ENCODE peak calls at places on chromosomes 12 and 14, in seven cellular contexts. Q, Z, G, K, F, U and I are unnamed samples.

GRCh38 chr14:30153662-30154061 is 226.0 kb upstream of the PRKD1 start:
- DNase-seq in Q (no peak), Z (no peak), G (no peak), K (no peak), F (no peak), U (no peak), I (no peak)

GRCh38 chr14:51860836-51861583 is 598 bp downstream of the GNG2 start:
- DNase-seq in Q (peak; percentile 53), Z (no peak), G (peak; percentile 16), K (no peak), F (peak; percentile 56), U (no peak), I (no peak)

GRCh38 chr12:63916561-63917476 is 72.3 kb downstream of the SRGAP1 start:
- DNase-seq in Q (peak; percentile 64), Z (no peak), G (no peak), K (no peak), F (peak; percentile 54), U (no peak), I (no peak)

GRCh38 chr12:100229036-100229635 is 28.5 kb downstream of the ACTR6 start:
- DNase-seq in Q (peak; percentile 13), Z (no peak), G (peak; percentile 27), K (peak; percentile 73), F (peak; percentile 12), U (no peak), I (no peak)

GRCh38 chr12:7114008-7114407 is 5.0 kb upstream of the C1RL start:
- DNase-seq in Q (no peak), Z (no peak), G (no peak), K (no peak), F (no peak), U (no peak), I (no peak)

GRCh38 chr12:4775936-4776335 is 55.7 kb downstream of the GALNT8 start:
- DNase-seq in Q (no peak), Z (no peak), G (no peak), K (no peak), F (no peak), U (no peak), I (no peak)

GRCh38 chr12:49599961-49600360 is 5.5 kb downstream of the FAM186B start:
- DNase-seq in Q (no peak), Z (no peak), G (no peak), K (no peak), F (no peak), U (no peak), I (no peak)

GRCh38 chr14:96502621-96503251 is 554 bp downstream of the PAPOLA start:
- DNase-seq in Q (peak; percentile 13), Z (peak; percentile 23), G (peak; percentile 75), K (peak; percentile 58), F (peak; percentile 66), U (peak; percentile 64), I (peak; percentile 50)

GRCh38 chr12:6919588-6919987 is 5.2 kb downstream of the ENO2 start:
- DNase-seq in Q (no peak), Z (no peak), G (no peak), K (no peak), F (no peak), U (no peak), I (no peak)

GRCh38 chr12:57296291-57296690 is 45.3 kb upstream of the STAC3 start:
- DNase-seq in Q (no peak), Z (no peak), G (no peak), K (no peak), F (no peak), U (no peak), I (no peak)
- H2BK5ac ChIP-seq in Q (no peak overlapping the region), Z (no peak overlapping the region), G (no peak overlapping the region), K (no peak overlapping the region), F (no peak overlapping the region), U (no peak overlapping the region), I (no peak overlapping the region)

GRCh38 chr14:59254146-59254910 is 65.9 kb downstream of the DAAM1 start:
- DNase-seq in Q (peak; percentile 95), Z (no peak), G (peak; percentile 45), K (no peak), F (peak; percentile 97), U (no peak), I (no peak)
- H2BK5ac ChIP-seq in Q (peak overlapping the region; percentile 72), Z (no peak overlapping the region), G (no peak overlapping the region), K (no peak overlapping the region), F (no peak overlapping the region), U (no peak overlapping the region), I (no peak overlapping the region)

GRCh38 chr12:643478-644292 is 19.6 kb downstream of the NINJ2 start:
- DNase-seq in Q (no peak), Z (no peak), G (peak; percentile 33), K (peak; percentile 63), F (no peak), U (no peak), I (no peak)

GRCh38 chr12:644293-644639 is 19.0 kb downstream of the NINJ2 start:
- DNase-seq in Q (no peak), Z (no peak), G (no peak), K (no peak), F (no peak), U (no peak), I (no peak)

GRCh38 chr12:645563-646071 is 17.6 kb downstream of the NINJ2 start:
- DNase-seq in Q (peak; percentile 62), Z (no peak), G (peak; percentile 35), K (peak; percentile 28), F (peak; percentile 77), U (no peak), I (no peak)

GRCh38 chr12:644818-645552 is 18.3 kb downstream of the NINJ2 start:
- DNase-seq in Q (no peak), Z (no peak), G (no peak), K (no peak), F (no peak), U (no peak), I (no peak)

GRCh38 chr12:642633-643477 is 20.4 kb downstream of the NINJ2 start:
- DNase-seq in Q (peak; percentile 34), Z (peak; percentile 43), G (peak; percentile 92), K (peak; percentile 91), F (peak; percentile 62), U (peak; percentile 78), I (peak; percentile 87)
- H2BK5ac ChIP-seq in Q (peak overlapping the region; percentile 57), Z (peak overlapping the region; percentile 72), G (peak overlapping the region; percentile 77), K (peak overlapping the region; percentile 94), F (peak overlapping the region; percentile 1), U (peak overlapping the region; percentile 81), I (no peak overlapping the region)

DNA sequence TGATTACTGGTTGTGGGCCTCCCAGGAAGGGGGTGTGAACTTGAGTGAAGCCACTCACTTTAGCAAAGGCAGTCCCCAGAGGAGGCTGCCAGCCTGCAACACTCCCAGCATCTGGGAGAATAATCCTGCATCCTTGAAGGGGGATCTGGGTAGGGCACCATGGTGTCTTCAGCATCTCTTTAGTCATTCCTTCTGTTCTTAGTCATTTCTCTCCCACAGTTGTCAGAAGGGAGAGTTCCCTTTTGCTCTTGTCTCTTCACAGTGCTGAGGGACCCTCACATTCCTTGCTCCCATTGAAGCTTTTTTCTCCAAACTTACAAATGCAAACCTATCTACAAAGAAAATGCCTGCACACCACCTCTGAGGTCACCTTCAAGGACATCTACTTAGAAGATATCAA is 48.1 kb upstream of the CIT start:
- DNase-seq in Q (no peak), Z (no peak), G (no peak), K (no peak), F (no peak), U (no peak), I (no peak)
- H2BK5ac ChIP-seq in Q (no peak overlapping the region), Z (no peak overlapping the region), G (no peak overlapping the region), K (no peak overlapping the region), F (no peak overlapping the region), U (no peak overlapping the region), I (no peak overlapping the region)

DNA sequence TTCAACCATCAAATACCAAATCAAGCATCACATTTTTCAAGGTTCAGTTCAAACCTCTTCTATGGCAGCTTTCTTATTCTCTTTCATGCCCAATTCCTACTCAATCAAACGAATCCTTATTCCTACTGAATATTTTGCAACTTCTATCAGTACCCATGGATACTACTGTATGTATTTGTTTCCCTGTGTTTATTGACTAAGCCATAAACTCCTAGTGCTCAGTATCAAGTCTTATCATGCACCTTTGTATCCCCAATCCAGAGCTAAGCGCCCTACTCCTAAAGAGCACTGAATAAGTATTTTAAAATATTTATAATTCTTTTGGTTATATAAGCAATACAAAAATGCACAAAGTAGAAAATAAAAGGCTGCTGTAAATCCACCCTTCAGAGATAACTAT is 52.6 kb downstream of the STXBP6 start:
- DNase-seq in Q (no peak), Z (no peak), G (no peak), K (no peak), F (no peak), U (no peak), I (no peak)
- H2BK5ac ChIP-seq in Q (no peak overlapping the region), Z (no peak overlapping the region), G (no peak overlapping the region), K (no peak overlapping the region), F (no peak overlapping the region), U (no peak overlapping the region), I (no peak overlapping the region)

DNA sequence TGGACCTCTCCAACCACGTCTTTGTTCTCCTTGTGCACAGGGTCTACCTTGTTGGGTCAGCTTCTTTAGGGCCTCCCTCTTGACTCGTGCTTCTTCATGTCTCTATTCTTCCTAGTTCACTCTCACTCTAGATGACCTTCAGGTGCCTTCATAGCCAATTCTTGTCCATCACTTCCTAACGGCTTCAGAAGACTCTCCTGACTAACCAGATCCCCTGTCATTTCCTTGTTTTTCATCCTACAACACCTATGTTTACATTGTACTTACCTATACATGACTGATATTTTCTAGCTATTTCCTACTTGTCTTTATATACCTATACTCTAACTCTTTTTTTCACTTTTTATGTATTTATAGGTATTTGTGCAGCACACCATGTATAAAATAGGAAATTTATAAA is 117.1 kb downstream of the RPS6KA5 start:
- DNase-seq in Q (no peak), Z (no peak), G (no peak), K (no peak), F (no peak), U (no peak), I (no peak)
- H2BK5ac ChIP-seq in Q (no peak overlapping the region), Z (no peak overlapping the region), G (no peak overlapping the region), K (no peak overlapping the region), F (no peak overlapping the region), U (no peak overlapping the region), I (no peak overlapping the region)

GRCh38 chr12:110818511-110818910 is 28.3 kb upstream of the CCDC63 start:
- DNase-seq in Q (no peak), Z (no peak), G (no peak), K (no peak), F (no peak), U (no peak), I (no peak)

GRCh38 chr12:110819646-110820045 is 27.1 kb upstream of the CCDC63 start:
- DNase-seq in Q (no peak), Z (no peak), G (no peak), K (no peak), F (no peak), U (no peak), I (no peak)

GRCh38 chr12:110816248-110816647 is 30.5 kb upstream of the CCDC63 start:
- DNase-seq in Q (no peak), Z (no peak), G (no peak), K (no peak), F (no peak), U (no peak), I (no peak)

GRCh38 chr12:110819150-110819549 is 27.6 kb upstream of the CCDC63 start:
- DNase-seq in Q (no peak), Z (no peak), G (no peak), K (no peak), F (no peak), U (no peak), I (no peak)

GRCh38 chr12:110816761-110817160 is 30.0 kb upstream of the CCDC63 start:
- DNase-seq in Q (no peak), Z (no peak), G (no peak), K (no peak), F (no peak), U (no peak), I (no peak)
- H2BK5ac ChIP-seq in Q (no peak overlapping the region), Z (no peak overlapping the region), G (no peak overlapping the region), K (no peak overlapping the region), F (no peak overlapping the region), U (peak overlapping the region; percentile 18), I (no peak overlapping the region)